ENCODE peak calls at places on chromosomes 6 and 20, in eight cellular contexts. R is H1, L is AG10803, K is psoas muscle, Q is AG09309, D is cardiac fibroblast, T is nephron progenitor cell, V is OCI-LY7. W is an unnamed sample.

GRCh38 chr6:75101896-75102680 is 103.8 kb downstream of the COL12A1 start:
- DNase-seq in R (no peak), L (peak), K (no peak), Q (peak), D (peak), T (no peak), V (no peak), W (no peak)

GRCh38 chr6:18464176-18464575 is 77.0 kb downstream of the RNF144B start:
- DNase-seq in R (no peak), L (no peak), K (no peak), Q (no peak), D (no peak), T (no peak), V (no peak), W (no peak)

GRCh38 chr6:31558631-31559500 is 11.5 kb downstream of the NFKBIL1 start:
- DNase-seq in R (no peak), L (peak), K (no peak), Q (no peak), D (peak), T (no peak), V (peak), W (peak)

GRCh38 chr20:51322164-51322707 is 220.3 kb downstream of the NFATC2 start:
- DNase-seq in R (no peak), L (no peak), K (no peak), Q (no peak), D (no peak), T (peak), V (no peak), W (no peak)

GRCh38 chr20:709864-710761 is 34.5 kb upstream of the SCRT2 start:
- DNase-seq in R (no peak), L (no peak), K (no peak), Q (no peak), D (no peak), T (peak), V (no peak), W (no peak)

GRCh38 chr6:12490904-12491571 is 200.9 kb downstream of the EDN1 start:
- DNase-seq in R (no peak), L (peak), K (no peak), Q (peak), D (peak), T (no peak), V (no peak), W (no peak)

GRCh38 chr6:76831299-76831698 is 632.0 kb downstream of the HTR1B start:
- DNase-seq in R (no peak), L (no peak), K (no peak), Q (no peak), D (no peak), T (no peak), V (no peak), W (no peak)

GRCh38 chr6:18492957-18493356 is 105.8 kb downstream of the RNF144B start:
- DNase-seq in R (no peak), L (no peak), K (no peak), Q (no peak), D (no peak), T (no peak), V (no peak), W (no peak)

GRCh38 chr20:37522258-37523011 is 1.4 kb downstream of the NNAT start:
- DNase-seq in R (peak), L (no peak), K (peak), Q (no peak), D (no peak), T (no peak), V (no peak), W (no peak)

GRCh38 chr20:44911264-44911921 is 1.5 kb downstream of the PABPC1L start:
- DNase-seq in R (peak), L (peak), K (no peak), Q (no peak), D (peak), T (peak), V (peak), W (peak)

GRCh38 chr6:3194535-3195376 is 32.7 kb downstream of the TUBB2B start:
- DNase-seq in R (peak), L (no peak), K (no peak), Q (no peak), D (peak), T (no peak), V (no peak), W (peak)

GRCh38 chr6:111355156-111355555 is 127.9 kb downstream of the REV3L start:
- DNase-seq in R (no peak), L (no peak), K (no peak), Q (no peak), D (no peak), T (no peak), V (no peak), W (no peak)

GRCh38 chr6:41199427-41200246 is 1.3 kb downstream of the TREML2 start:
- DNase-seq in R (no peak), L (no peak), K (no peak), Q (no peak), D (no peak), T (no peak), V (peak), W (peak)

GRCh38 chr20:3323398-3323797 is 84.1 kb downstream of the DNAAF9 start:
- DNase-seq in R (no peak), L (no peak), K (no peak), Q (no peak), D (no peak), T (no peak), V (no peak), W (no peak)

GRCh38 chr6:30463242-30463641 is 26.1 kb upstream of the HLA-E start:
- DNase-seq in R (no peak), L (no peak), K (no peak), Q (no peak), D (no peak), T (no peak), V (no peak), W (no peak)

GRCh38 chr20:17896247-17896723 is 72.3 kb downstream of the SNX5 start:
- DNase-seq in R (no peak), L (no peak), K (no peak), Q (no peak), D (peak), T (no peak), V (no peak), W (no peak)

GRCh38 chr6:167781066-167781767 is 45.5 kb upstream of the AFDN start:
- DNase-seq in R (no peak), L (no peak), K (no peak), Q (no peak), D (no peak), T (no peak), V (no peak), W (no peak)
- TF ChIP-seq CTCF in R (no peak), L (no peak), K (no peak), Q (no peak), D (no peak), T (no peak), V (no peak), W (no peak)

GRCh38 chr6:16238057-16238657 is at the start of gene GMPR:
- DNase-seq in R (peak), L (peak), K (peak), Q (no peak), D (peak), T (peak), V (no peak), W (peak)

GRCh38 chr6:16237242-16237641 is 1.1 kb upstream of the GMPR start:
- DNase-seq in R (no peak), L (no peak), K (no peak), Q (no peak), D (no peak), T (no peak), V (no peak), W (no peak)

GRCh38 chr6:16239090-16239797 is 857 bp downstream of the GMPR start:
- DNase-seq in R (peak), L (no peak), K (peak), Q (no peak), D (no peak), T (peak), V (no peak), W (no peak)

GRCh38 chr6:16239798-16240123 is 1.4 kb downstream of the GMPR start:
- DNase-seq in R (no peak), L (peak), K (no peak), Q (no peak), D (no peak), T (no peak), V (no peak), W (no peak)

GRCh38 chr6:16238658-16239089 is 287 bp downstream of the GMPR start:
- DNase-seq in R (peak), L (no peak), K (peak), Q (no peak), D (no peak), T (no peak), V (no peak), W (no peak)
- TF ChIP-seq CTCF in R (no peak), L (peak), K (peak), Q (no peak), D (no peak), T (no peak), V (no peak), W (no peak)

DNA sequence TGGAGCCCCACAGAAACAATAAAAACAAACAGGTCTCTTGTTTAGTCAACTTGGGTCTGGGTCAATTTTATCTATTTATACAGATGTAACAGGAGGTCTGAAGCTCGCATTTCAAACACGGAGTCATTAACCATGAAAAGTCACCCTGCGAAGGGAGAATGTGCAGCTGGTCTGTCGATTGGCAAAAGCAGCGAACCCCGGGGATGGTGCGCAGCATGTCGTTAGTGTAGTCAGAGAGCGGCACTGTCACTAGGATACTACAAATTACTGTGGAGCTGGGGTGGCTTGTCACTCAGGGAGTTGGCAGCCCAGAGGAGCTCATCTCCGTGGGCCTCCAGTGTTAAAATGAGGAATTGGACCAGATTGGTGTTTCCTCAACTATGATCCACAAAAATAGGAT is 190.4 kb upstream of the ARG1 start:
- DNase-seq in R (no peak), L (no peak), K (no peak), Q (no peak), D (no peak), T (peak), V (no peak), W (no peak)
- TF ChIP-seq CTCF in R (no peak), L (no peak), K (no peak), Q (no peak), D (no peak), T (no peak), V (no peak), W (no peak)

GRCh38 chr20:56178219-56178618 is 70.3 kb upstream of the MC3R start:
- DNase-seq in R (no peak), L (no peak), K (no peak), Q (no peak), D (no peak), T (no peak), V (no peak), W (no peak)

GRCh38 chr20:56179051-56179450 is 69.5 kb upstream of the MC3R start:
- DNase-seq in R (no peak), L (no peak), K (no peak), Q (no peak), D (no peak), T (no peak), V (no peak), W (no peak)

GRCh38 chr20:56175884-56176283 is 72.6 kb upstream of the MC3R start:
- DNase-seq in R (no peak), L (no peak), K (no peak), Q (no peak), D (no peak), T (no peak), V (no peak), W (no peak)

GRCh38 chr20:56181593-56181992 is 66.9 kb upstream of the MC3R start:
- DNase-seq in R (no peak), L (no peak), K (no peak), Q (no peak), D (no peak), T (no peak), V (no peak), W (no peak)
- TF ChIP-seq CTCF in R (peak), L (no peak), K (peak), Q (no peak), D (no peak), T (no peak), V (peak), W (no peak)

GRCh38 chr20:10438217-10438616 is 3.1 kb downstream of the SLX4IP start:
- DNase-seq in R (no peak), L (no peak), K (no peak), Q (no peak), D (no peak), T (no peak), V (no peak), W (no peak)
- TF ChIP-seq CTCF in R (no peak), L (no peak), K (no peak), Q (no peak), D (no peak), T (no peak), V (no peak), W (no peak)

GRCh38 chr6:47149070-47149469 is 106.9 kb upstream of the ADGRF1 start:
- DNase-seq in R (no peak), L (no peak), K (no peak), Q (no peak), D (no peak), T (no peak), V (no peak), W (no peak)
- TF ChIP-seq CTCF in R (no peak), L (no peak), K (no peak), Q (no peak), D (no peak), T (no peak), V (no peak), W (no peak)

DNA sequence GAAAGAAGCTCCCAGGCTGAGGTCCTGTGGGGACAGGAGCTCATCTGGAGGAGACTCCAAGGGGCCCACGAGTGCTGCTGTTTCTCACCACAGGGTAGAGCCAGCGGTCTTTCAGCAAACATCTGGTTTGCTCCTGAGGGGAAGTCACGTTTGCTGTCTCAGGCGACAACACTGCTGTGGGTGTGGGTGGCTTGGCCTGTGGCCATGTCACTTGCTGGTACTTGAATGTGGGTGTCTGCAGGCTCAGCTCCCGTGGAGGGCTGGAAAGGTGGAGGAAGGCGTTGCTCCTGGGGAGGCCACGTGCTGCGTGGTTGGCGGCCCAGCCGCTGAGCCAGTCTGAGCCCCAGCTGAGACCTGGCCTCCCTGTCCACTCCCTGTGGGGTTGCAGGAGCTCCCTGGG is 52.8 kb upstream of the MPC1 start:
- DNase-seq in R (no peak), L (peak), K (no peak), Q (no peak), D (no peak), T (no peak), V (no peak), W (no peak)
- TF ChIP-seq CTCF in R (no peak), L (no peak), K (no peak), Q (no peak), D (no peak), T (no peak), V (peak), W (no peak)

GRCh38 chr6:144063744-144064401 is 31.5 kb downstream of the SF3B5 start:
- DNase-seq in R (peak), L (peak), K (peak), Q (no peak), D (peak), T (peak), V (peak), W (peak)
- TF ChIP-seq CTCF in R (no peak), L (no peak), K (no peak), Q (no peak), D (no peak), T (no peak), V (peak), W (peak)

GRCh38 chr6:105793132-105793531 is 293.0 kb upstream of the PRDM1 start:
- DNase-seq in R (no peak), L (no peak), K (no peak), Q (no peak), D (no peak), T (no peak), V (peak), W (no peak)

GRCh38 chr6:105795913-105796517 is 290.1 kb upstream of the PRDM1 start:
- DNase-seq in R (no peak), L (no peak), K (no peak), Q (no peak), D (no peak), T (no peak), V (no peak), W (no peak)

GRCh38 chr6:105794263-105794662 is 291.9 kb upstream of the PRDM1 start:
- DNase-seq in R (peak), L (peak), K (peak), Q (no peak), D (no peak), T (peak), V (peak), W (no peak)

GRCh38 chr6:105797313-105797970 is 288.7 kb upstream of the PRDM1 start:
- DNase-seq in R (no peak), L (no peak), K (no peak), Q (no peak), D (no peak), T (no peak), V (no peak), W (no peak)

GRCh38 chr6:105794870-105795269 is 291.3 kb upstream of the PRDM1 start:
- DNase-seq in R (no peak), L (no peak), K (no peak), Q (no peak), D (no peak), T (no peak), V (peak), W (peak)
- TF ChIP-seq CTCF in R (no peak), L (no peak), K (no peak), Q (no peak), D (no peak), T (no peak), V (no peak), W (no peak)

DNA sequence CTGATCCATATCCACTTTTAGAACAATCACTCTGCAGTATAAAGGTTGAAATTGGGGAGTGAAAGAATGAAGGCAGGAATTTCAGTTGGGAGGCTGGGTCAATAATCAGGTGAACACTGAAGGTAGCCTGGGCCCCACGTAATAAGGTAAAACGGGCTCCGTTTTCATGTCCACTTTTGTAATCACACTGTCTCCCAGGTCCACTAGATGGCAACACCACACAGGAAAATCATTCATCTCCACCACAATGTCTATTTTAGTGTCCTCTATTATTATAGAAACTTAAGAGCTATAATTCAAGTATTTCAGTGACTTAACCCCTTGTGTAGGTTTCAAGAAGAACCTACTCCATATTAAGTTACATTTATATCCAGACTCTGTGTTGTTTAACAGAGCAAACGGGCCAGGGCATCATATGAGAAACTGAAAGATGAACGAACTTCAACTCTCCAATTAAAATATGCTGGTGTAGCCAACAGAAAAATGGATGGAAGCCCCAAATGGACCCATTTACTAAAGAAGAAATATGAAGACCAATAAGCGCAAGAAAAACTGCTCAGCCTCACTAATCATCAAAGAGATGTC is 45.9 kb upstream of the MC3R start:
- DNase-seq in R (no peak), L (no peak), K (no peak), Q (no peak), D (peak), T (no peak), V (peak), W (no peak)
- TF ChIP-seq CTCF in R (peak), L (peak), K (peak), Q (peak), D (peak), T (no peak), V (peak), W (peak)

W was measured in GM10248.